ENCODE peak calls at places on chromosomes 7 and 10, in nine cellular contexts. M, S, W, D, N, K, U, G and Y are unnamed samples.

GRCh38 chr7:88034083-88034695 is 100.1 kb downstream of the ADAM22 start:
- ATAC-seq in M (no peak), S (no peak), W (no peak), D (peak; percentile 42), N (no peak), K (no peak), U (no peak), G (no peak), Y (no peak)

GRCh38 chr7:128063025-128063560 is 31.9 kb upstream of the LRRC4 start:
- ATAC-seq in M (no peak), S (no peak), W (no peak), D (no peak), N (peak; percentile 13), K (no peak), U (no peak), G (no peak), Y (no peak)

GRCh38 chr10:89002234-89002978 is 11.8 kb downstream of the FAS start:
- ATAC-seq in M (no peak), S (no peak), W (no peak), D (no peak), N (no peak), K (no peak), U (peak; percentile 59), G (peak; percentile 28), Y (no peak)

GRCh38 chr10:87696922-87697714 is 37.4 kb downstream of the PAPSS2 start:
- ATAC-seq in M (no peak), S (no peak), W (no peak), D (no peak), N (no peak), K (no peak), U (no peak), G (no peak), Y (no peak)

GRCh38 chr10:3877092-3878000 is 92.3 kb upstream of the KLF6 start:
- ATAC-seq in M (no peak), S (no peak), W (no peak), D (no peak), N (no peak), K (no peak), U (no peak), G (no peak), Y (no peak)

GRCh38 chr7:108605582-108606173 is 36.0 kb downstream of the DNAJB9 start:
- ATAC-seq in M (no peak), S (no peak), W (no peak), D (no peak), N (no peak), K (no peak), U (peak; percentile 81), G (peak; percentile 80), Y (no peak)

GRCh38 chr10:100167521-100168312 is 18.1 kb downstream of the ERLIN1 start:
- ATAC-seq in M (no peak), S (no peak), W (no peak), D (no peak), N (peak; percentile 48), K (no peak), U (peak; percentile 52), G (peak; percentile 34), Y (no peak)

GRCh38 chr10:107474650-107475049 is 310.1 kb upstream of the SORCS1 start:
- ATAC-seq in M (no peak), S (no peak), W (no peak), D (no peak), N (no peak), K (no peak), U (no peak), G (no peak), Y (no peak)

GRCh38 chr10:86085686-86086085 is 280.9 kb downstream of the GRID1 start:
- ATAC-seq in M (no peak), S (no peak), W (no peak), D (no peak), N (no peak), K (no peak), U (no peak), G (no peak), Y (no peak)

GRCh38 chr7:30448461-30449189 is 30.0 kb downstream of the NOD1 start:
- ATAC-seq in M (no peak), S (peak; percentile 82), W (no peak), D (peak; percentile 81), N (peak; percentile 24), K (no peak), U (no peak), G (no peak), Y (no peak)

GRCh38 chr7:138886501-138886917 is 88.5 kb upstream of the ATP6V0A4 start:
- ATAC-seq in M (no peak), S (peak; percentile 20), W (peak; percentile 67), D (peak; percentile 21), N (peak; percentile 77), K (peak; percentile 54), U (peak; percentile 70), G (peak; percentile 78), Y (peak; percentile 38)

GRCh38 chr10:78319371-78319770 is 285.7 kb downstream of the RPS24 start:
- ATAC-seq in M (no peak), S (no peak), W (no peak), D (no peak), N (no peak), K (no peak), U (no peak), G (no peak), Y (no peak)

GRCh38 chr10:22548343-22548742 is 166.0 kb downstream of the PIP4K2A start:
- ATAC-seq in M (no peak), S (no peak), W (no peak), D (no peak), N (no peak), K (no peak), U (no peak), G (no peak), Y (no peak)

GRCh38 chr7:41029072-41029492 is 673.8 kb downstream of the INHBA start:
- ATAC-seq in M (no peak), S (no peak), W (peak; percentile 73), D (no peak), N (peak; percentile 15), K (peak; percentile 96), U (no peak), G (no peak), Y (peak; percentile 37)

GRCh38 chr10:70232155-70232858 is 922 bp downstream of the PPA1 start:
- ATAC-seq in M (no peak), S (peak; percentile 19), W (peak; percentile 1), D (peak; percentile 32), N (peak; percentile 71), K (peak; percentile 29), U (peak; percentile 48), G (peak; percentile 32), Y (no peak)

GRCh38 chr10:93837783-93838677 is 55.7 kb upstream of the SLC35G1 start:
- ATAC-seq in M (no peak), S (peak; percentile 38), W (no peak), D (no peak), N (peak; percentile 91), K (no peak), U (no peak), G (no peak), Y (no peak)

GRCh38 chr10:62381385-62382102 is 7.4 kb downstream of the ZNF365 start:
- ATAC-seq in M (peak; percentile 46), S (no peak), W (no peak), D (peak; percentile 71), N (no peak), K (no peak), U (no peak), G (no peak), Y (no peak)

GRCh38 chr10:95841711-95842498 is 65.9 kb upstream of the CC2D2B start:
- ATAC-seq in M (peak; percentile 61), S (peak; percentile 73), W (peak; percentile 80), D (peak; percentile 87), N (peak; percentile 70), K (peak; percentile 79), U (peak; percentile 75), G (peak; percentile 69), Y (peak; percentile 70)

GRCh38 chr7:157576415-157576814 is 239.6 kb downstream of the DNAJB6 start:
- ATAC-seq in M (no peak), S (no peak), W (no peak), D (peak; percentile 66), N (peak; percentile 66), K (no peak), U (peak; percentile 79), G (peak; percentile 76), Y (peak; percentile 67)